ENCODE peak calls at places on chromosomes 4 and X, in four cellular contexts. Q is heart right ventricle; P is CD8-positive, alpha-beta memory T cell; K is colonic mucosa. U is an unnamed sample.

GRCh38 chr4:159352609-159353008 is 249.7 kb downstream of the RAPGEF2 start:
- DNase-seq in Q (no peak), P (no peak), K (no peak), U (no peak)

GRCh38 chr4:184324939-184325477 is 107.3 kb upstream of the ENPP6 start:
- DNase-seq in Q (no peak), P (no peak), K (peak; percentile 5), U (no peak)

GRCh38 chr4:39528056-39528465 is 822 bp upstream of the UGDH start:
- DNase-seq in Q (no peak), P (no peak), K (peak; percentile 83), U (no peak)

GRCh38 chr4:77582151-77582550 is 23.5 kb upstream of the CXCL13 start:
- DNase-seq in Q (no peak), P (no peak), K (no peak), U (no peak)

GRCh38 chr4:70746179-70746839 is 24.5 kb downstream of the RUFY3 start:
- DNase-seq in Q (no peak), P (no peak), K (no peak), U (no peak)

GRCh38 chrX:139881130-139881529 is 51.7 kb downstream of the ATP11C start:
- DNase-seq in Q (no peak), P (no peak), K (no peak), U (no peak)

GRCh38 chr4:3706111-3706511 is 60.1 kb upstream of the ADRA2C start:
- DNase-seq in Q (no peak), P (no peak), K (no peak), U (peak; percentile 4)

GRCh38 chr4:88630756-88631155 is 38.5 kb downstream of the HERC3 start:
- DNase-seq in Q (no peak), P (no peak), K (no peak), U (no peak)

GRCh38 chr4:35925806-35926205 is 318.5 kb downstream of the ARAP2 start:
- DNase-seq in Q (no peak), P (no peak), K (no peak), U (no peak)

GRCh38 chr4:85544751-85545150 is 69.8 kb downstream of the ARHGAP24 start:
- DNase-seq in Q (no peak), P (no peak), K (no peak), U (no peak)

GRCh38 chr4:124846306-124846705 is 133.8 kb upstream of the ANKRD50 start:
- DNase-seq in Q (no peak), P (no peak), K (no peak), U (no peak)

GRCh38 chrX:110267874-110268273 is 50.0 kb downstream of the AMMECR1 start:
- DNase-seq in Q (no peak), P (no peak), K (no peak), U (no peak)

GRCh38 chr4:48449151-48449550 is 34.0 kb upstream of the SLC10A4 start:
- DNase-seq in Q (no peak), P (no peak), K (no peak), U (no peak)

GRCh38 chr4:81833596-81833995 is 361.9 kb upstream of the RASGEF1B start:
- DNase-seq in Q (no peak), P (no peak), K (no peak), U (no peak)

GRCh38 chr4:78954048-78954666 is 14.9 kb upstream of the PAQR3 start:
- DNase-seq in Q (no peak), P (no peak), K (no peak), U (no peak)

GRCh38 chrX:139720979-139721378 is 13.0 kb upstream of the MCF2 start:
- DNase-seq in Q (no peak), P (no peak), K (no peak), U (no peak)

GRCh38 chrX:101595739-101596419 is 21.9 kb downstream of the ARMCX6 start:
- DNase-seq in Q (peak; percentile 49), P (no peak), K (peak; percentile 48), U (no peak)

GRCh38 chrX:50787099-50787498 is 26.9 kb downstream of the SHROOM4 start:
- DNase-seq in Q (no peak), P (no peak), K (no peak), U (no peak)

GRCh38 chrX:44202596-44202995 is 140.9 kb downstream of the EFHC2 start:
- DNase-seq in Q (no peak), P (no peak), K (no peak), U (no peak)

GRCh38 chrX:69060631-69061408 is 104.4 kb downstream of the PJA1 start:
- DNase-seq in Q (peak; percentile 60), P (no peak), K (peak; percentile 64), U (peak; percentile 26)

GRCh38 chrX:132480581-132481203 is 8.1 kb downstream of the MBNL3 start:
- DNase-seq in Q (peak; percentile 10), P (peak; percentile 60), K (peak; percentile 69), U (no peak)

GRCh38 chr4:72701987-72702819 is 133.2 kb upstream of the ADAMTS3 start:
- DNase-seq in Q (peak; percentile 26), P (no peak), K (peak; percentile 25), U (no peak)

GRCh38 chr4:18250564-18250963 is 229.0 kb upstream of the LCORL start:
- DNase-seq in Q (no peak), P (no peak), K (no peak), U (no peak)

GRCh38 chr4:82905205-82905604 is 4.7 kb downstream of the THAP9 start:
- DNase-seq in Q (no peak), P (peak; percentile 52), K (no peak), U (no peak)

GRCh38 chrX:72309297-72310071 is 3.8 kb upstream of the CITED1 start:
- DNase-seq in Q (no peak), P (no peak), K (no peak), U (no peak)
- H3K27me3 ChIP-seq in Q (no peaks in the 10 kb centered on the region), P (peaks cover 23% of the 10 kb centered on the region), K (peaks cover 47% of the 10 kb centered on the region), U (peaks cover 17% of the 10 kb centered on the region)

DNA sequence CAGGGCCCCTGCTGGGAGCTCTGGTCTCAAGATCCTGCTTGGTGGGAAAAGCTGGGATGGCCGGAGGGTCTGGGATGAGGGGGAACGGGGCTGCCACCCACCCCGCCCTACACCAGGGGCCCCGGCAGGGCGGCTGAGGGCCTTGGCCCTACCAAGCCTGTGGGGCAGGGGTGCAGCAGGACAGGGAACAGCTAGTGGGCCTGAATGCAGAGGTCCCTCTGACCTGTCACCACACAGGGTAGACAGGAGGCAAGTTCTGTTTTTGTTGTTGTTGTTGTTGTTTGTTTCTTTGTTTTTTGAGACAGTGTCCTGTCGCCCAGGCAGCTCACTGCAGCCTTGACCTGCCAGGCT is 332 bp upstream of the RENBP start:
- DNase-seq in Q (no peak), P (no peak), K (no peak), U (no peak)
- H3K4me1 ChIP-seq in Q (peaks cover 6% of the 10 kb centered on the region), P (peaks cover 13% of the 10 kb centered on the region), K (no peaks in the 10 kb centered on the region), U (peaks cover 34% of the 10 kb centered on the region)

GRCh38 chr4:4861592-4862551 is 2.4 kb downstream of the MSX1 start:
- DNase-seq in Q (no peak), P (no peak), K (no peak), U (no peak)
- H3K27me3 ChIP-seq in Q (peaks cover 89% of the 10 kb centered on the region), P (peaks cover 49% of the 10 kb centered on the region), K (peaks cover 94% of the 10 kb centered on the region), U (peaks cover 99% of the 10 kb centered on the region)

DNA sequence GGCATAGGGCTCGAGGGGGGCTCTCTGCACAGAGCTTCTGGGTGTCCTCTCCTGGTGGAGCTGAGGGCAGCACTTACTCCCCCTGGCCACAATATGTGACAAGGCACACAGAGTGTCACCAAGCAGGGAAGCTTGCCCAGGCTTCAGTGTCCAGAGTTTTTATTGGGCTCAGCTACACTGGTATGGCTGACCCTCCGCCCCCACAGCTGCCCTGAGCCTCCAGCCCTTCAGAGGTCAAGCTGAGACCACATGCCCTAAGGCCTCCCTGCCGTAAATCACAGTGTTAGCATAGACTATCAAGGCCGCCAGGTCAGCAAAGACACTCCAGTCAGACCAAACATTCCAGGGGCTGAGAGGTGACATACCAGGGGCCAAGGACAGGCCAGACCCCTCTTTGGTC is 59.0 kb downstream of the EVC start:
- DNase-seq in Q (no peak), P (no peak), K (no peak), U (no peak)
- H3K4me1 ChIP-seq in Q (no peaks in the 10 kb centered on the region), P (no peaks in the 10 kb centered on the region), K (no peaks in the 10 kb centered on the region), U (peaks cover 7% of the 10 kb centered on the region)

GRCh38 chr4:76195326-76195725 is 18.3 kb downstream of the SCARB2 start:
- DNase-seq in Q (no peak), P (no peak), K (no peak), U (no peak)

GRCh38 chr4:76194325-76194724 is 19.3 kb downstream of the SCARB2 start:
- DNase-seq in Q (no peak), P (no peak), K (no peak), U (no peak)

GRCh38 chr4:76188557-76188956 is 25.1 kb downstream of the SCARB2 start:
- DNase-seq in Q (no peak), P (no peak), K (no peak), U (no peak)

GRCh38 chr4:76188149-76188548 is 25.5 kb downstream of the SCARB2 start:
- DNase-seq in Q (no peak), P (no peak), K (no peak), U (no peak)

GRCh38 chr4:76192221-76192620 is 21.4 kb downstream of the SCARB2 start:
- DNase-seq in Q (no peak), P (no peak), K (no peak), U (no peak)
- H3K27me3 ChIP-seq in Q (no peaks in the 10 kb centered on the region), P (no peaks in the 10 kb centered on the region), K (no peaks in the 10 kb centered on the region), U (no peaks in the 10 kb centered on the region)